ENCODE peak calls at places on chromosome 2, in seven cellular contexts. B, V, C, T, E, N and Y are unnamed samples.

GRCh38 chr2:45962522-45962921 is 311.0 kb downstream of the PRKCE start:
- DNase-seq in E (peak; percentile 75), N (peak; percentile 74), C (peak; percentile 66), B (peak; percentile 72), V (no peak), T (no peak), Y (peak; percentile 94)

GRCh38 chr2:17540813-17541513 is 467 bp downstream of the VSNL1 start:
- DNase-seq in E (no peak), N (no peak), C (no peak), V (no peak), T (no peak), B (no peak), Y (no peak)

GRCh38 chr2:44964704-44965343 is 23.3 kb downstream of the SIX3 start:
- DNase-seq in T (no peak), E (no peak), B (no peak), N (no peak), C (no peak), V (peak; percentile 49), Y (no peak)

GRCh38 chr2:204074434-204074833 is 137.9 kb downstream of the ICOS start:
- DNase-seq in T (no peak), E (no peak), N (no peak), B (no peak), C (no peak), V (no peak), Y (no peak)

GRCh38 chr2:70440621-70441020 is 113.0 kb downstream of the TGFA start:
- DNase-seq in B (no peak), C (no peak), V (no peak), N (no peak), E (no peak), T (no peak), Y (no peak)

GRCh38 chr2:200619275-200619674 is 33.5 kb downstream of the AOX1 start:
- DNase-seq in B (no peak), V (no peak), E (no peak), N (peak; percentile 48), C (peak; percentile 48), T (no peak), Y (no peak)

GRCh38 chr2:43810427-43810826 is 28.2 kb downstream of the ABCG5 start:
- DNase-seq in C (no peak), E (no peak), N (no peak), T (no peak), V (no peak), B (no peak), Y (no peak)

GRCh38 chr2:100984892-100985307 is 17.2 kb upstream of the RPL31 start:
- DNase-seq in E (peak; percentile 86), V (peak; percentile 77), N (peak; percentile 80), T (no peak), C (peak; percentile 81), B (peak; percentile 73), Y (peak; percentile 88)

GRCh38 chr2:98794214-98794810 is 63.4 kb upstream of the MGAT4A start:
- DNase-seq in E (no peak), C (no peak), B (no peak), V (no peak), N (no peak), T (no peak), Y (no peak)

GRCh38 chr2:55923091-55923977 is at the start of gene EFEMP1:
- DNase-seq in E (peak; percentile 81), V (no peak), B (peak; percentile 66), T (no peak), C (peak; percentile 62), N (peak; percentile 57), Y (peak; percentile 92)

GRCh38 chr2:54482725-54483124 is 26.6 kb downstream of the SPTBN1 start:
- DNase-seq in T (no peak), E (peak; percentile 75), N (no peak), V (no peak), B (no peak), C (no peak), Y (no peak)

GRCh38 chr2:64202206-64202864 is 58.1 kb upstream of the PELI1 start:
- DNase-seq in T (no peak), N (no peak), E (no peak), C (no peak), B (no peak), V (no peak), Y (no peak)

GRCh38 chr2:6554403-6554802 is 311.3 kb downstream of the CMPK2 start:
- DNase-seq in C (no peak), B (no peak), N (no peak), T (no peak), V (no peak), E (no peak), Y (no peak)

GRCh38 chr2:47274054-47274779 is 119.1 kb upstream of the STPG4 start:
- DNase-seq in T (no peak), B (no peak), N (no peak), E (no peak), V (no peak), C (no peak), Y (no peak)

GRCh38 chr2:30159766-30160165 is 13.0 kb downstream of the YPEL5 start:
- DNase-seq in C (no peak), T (no peak), V (peak; percentile 45), B (no peak), E (no peak), N (no peak), Y (no peak)

GRCh38 chr2:234135750-234136221 is 85.3 kb downstream of the SPP2 start:
- DNase-seq in T (no peak), C (peak; percentile 50), B (peak; percentile 29), V (peak; percentile 81), N (peak; percentile 43), E (peak; percentile 65), Y (peak; percentile 87)

GRCh38 chr2:159961005-159961404 is 101.4 kb downstream of the PLA2R1 start:
- DNase-seq in V (no peak), B (no peak), C (no peak), N (no peak), E (no peak), T (no peak), Y (no peak)

GRCh38 chr2:71606244-71606643 is 152.9 kb downstream of the DYSF start:
- DNase-seq in C (peak; percentile 5), E (peak; percentile 18), T (no peak), V (no peak), B (no peak), N (no peak), Y (peak; percentile 14)

GRCh38 chr2:235268535-235268934 is 225.3 kb upstream of the AGAP1 start:
- DNase-seq in B (no peak), T (no peak), N (no peak), V (no peak), E (no peak), C (no peak), Y (no peak)

GRCh38 chr2:148914463-148914862 is 39.4 kb downstream of the KIF5C start:
- DNase-seq in C (no peak), B (no peak), N (no peak), V (no peak), E (no peak), T (no peak), Y (no peak)

GRCh38 chr2:69205076-69205475 is 182.0 kb downstream of the GFPT1 start:
- DNase-seq in T (no peak), C (no peak), V (no peak), N (no peak), E (no peak), B (no peak), Y (no peak)

GRCh38 chr2:29627366-29627765 is 294.0 kb downstream of the ALK start:
- DNase-seq in B (no peak), T (no peak), C (no peak), V (no peak), N (no peak), E (no peak), Y (no peak)

GRCh38 chr2:193695367-193695766 is 1500.6 kb upstream of the TMEFF2 start:
- DNase-seq in V (peak; percentile 10), N (no peak), B (no peak), T (no peak), E (no peak), C (no peak), Y (no peak)
- TF ChIP-seq CTCF in V (peak; percentile 72), N (no peak), B (no peak), T (no peak), E (no peak), C (no peak), Y (no peak)

GRCh38 chr2:52563144-52563543 is 1204.5 kb upstream of the CHAC2 start:
- DNase-seq in V (no peak), C (no peak), T (no peak), B (no peak), E (no peak), N (no peak), Y (no peak)
- H3K9me3 ChIP-seq in V (no peaks in the 10 kb centered on the region), C (no peaks in the 10 kb centered on the region), T (no peaks in the 10 kb centered on the region), B (peaks cover 6% of the 10 kb centered on the region), E (no peaks in the 10 kb centered on the region), N (no peaks in the 10 kb centered on the region), Y (no peaks in the 10 kb centered on the region)

GRCh38 chr2:73291093-73291460 is 2.3 kb downstream of the EGR4 start:
- DNase-seq in N (no peak), E (no peak), V (no peak), B (no peak), T (no peak), C (peak; percentile 40), Y (peak; percentile 86)
- H3K4me3 ChIP-seq in N (no peak overlapping the region), E (no peak overlapping the region), V (no peak overlapping the region), B (peak overlapping the region; percentile 44), T (peak overlapping the region; percentile 21), C (no peak overlapping the region), Y (no peak overlapping the region)

GRCh38 chr2:241217320-241218031 is 29.0 kb downstream of the ANO7 start:
- DNase-seq in B (peak; percentile 75), T (no peak), C (peak; percentile 71), E (peak; percentile 87), N (peak; percentile 75), V (peak; percentile 66), Y (peak; percentile 94)
- TF ChIP-seq CTCF in B (peak; percentile 24), T (no peak), C (no peak), E (no peak), N (no peak), V (no peak), Y (no peak)

GRCh38 chr2:28336264-28336992 is 56.2 kb upstream of the FOSL2 start:
- DNase-seq in N (no peak), V (no peak), B (no peak), E (peak; percentile 51), T (no peak), C (no peak), Y (peak; percentile 56)
- H3K9me3 ChIP-seq in N (no peaks in the 10 kb centered on the region), V (no peaks in the 10 kb centered on the region), B (no peaks in the 10 kb centered on the region), E (no peaks in the 10 kb centered on the region), T (no peaks in the 10 kb centered on the region), C (no peaks in the 10 kb centered on the region), Y (no peaks in the 10 kb centered on the region)

GRCh38 chr2:10521891-10522448 is 73.8 kb upstream of the ODC1 start:
- DNase-seq in V (no peak), T (no peak), B (no peak), E (peak; percentile 46), N (no peak), C (no peak), Y (peak; percentile 56)
- H3K4me3 ChIP-seq in V (no peak overlapping the region), T (no peak overlapping the region), B (no peak overlapping the region), E (no peak overlapping the region), N (no peak overlapping the region), C (no peak overlapping the region), Y (no peak overlapping the region)

GRCh38 chr2:128280901-128281321 is 37.8 kb downstream of the HS6ST1 start:
- DNase-seq in C (no peak), E (peak; percentile 67), N (no peak), B (peak; percentile 40), V (no peak), T (no peak), Y (peak; percentile 88)
- TF ChIP-seq CTCF in C (no peak), E (no peak), N (no peak), B (no peak), V (no peak), T (no peak), Y (no peak)